ENCODE peak calls at places on chromosomes 3 and 15, in six cellular contexts. P is ovary, K is tibial nerve, B is tibial artery, I is PC-9, O is fibroblast of lung. H is an unnamed sample.
A peak's percentile ranks its signal among the peaks of the same experiment; 100 is the strongest.

GRCh38 chr3:71930056-71930991 is 145.4 kb upstream of the PROK2 start:
- DNase-seq in P (no peak), K (no peak), B (no peak), I (no peak), O (peak; percentile 49), H (peak; percentile 28)

GRCh38 chr15:82922737-82923136 is 29.8 kb downstream of the HOMER2 start:
- DNase-seq in P (no peak), K (no peak), B (no peak), I (no peak), O (no peak), H (no peak)

GRCh38 chr3:43512749-43513404 is 108.9 kb downstream of the ANO10 start:
- DNase-seq in P (no peak), K (no peak), B (no peak), I (no peak), O (peak; percentile 7), H (no peak)

GRCh38 chr3:38843898-38844297 is 27.9 kb upstream of the SCN10A start:
- DNase-seq in P (no peak), K (no peak), B (no peak), I (no peak), O (peak; percentile 44), H (no peak)

GRCh38 chr3:146715176-146715575 is 110.0 kb upstream of the PLSCR5 start:
- DNase-seq in P (no peak), K (no peak), B (no peak), I (no peak), O (peak; percentile 9), H (no peak)

GRCh38 chr3:102174832-102175374 is 259.9 kb upstream of the ZPLD1 start:
- DNase-seq in P (no peak), K (no peak), B (no peak), I (no peak), O (peak; percentile 60), H (no peak)

GRCh38 chr15:70967646-70968045 is 75.0 kb downstream of the LRRC49 start:
- DNase-seq in P (no peak), K (no peak), B (no peak), I (no peak), O (no peak), H (no peak)

GRCh38 chr15:63597033-63597790 is at the start of gene FBXL22:
- DNase-seq in P (peak; percentile 52), K (no peak), B (no peak), I (no peak), O (peak; percentile 80), H (no peak)

GRCh38 chr15:72195101-72195511 is 2.5 kb downstream of the GRAMD2A start:
- DNase-seq in P (no peak), K (no peak), B (no peak), I (peak; percentile 89), O (no peak), H (no peak)

GRCh38 chr15:78565951-78566774 is 843 bp downstream of the CHRNA5 start:
- DNase-seq in P (no peak), K (peak; percentile 5), B (no peak), I (peak; percentile 37), O (peak; percentile 16), H (no peak)

GRCh38 chr15:52288051-52288942 is 7.3 kb downstream of the MYO5C start:
- DNase-seq in P (no peak), K (no peak), B (no peak), I (peak; percentile 93), O (peak; percentile 46), H (no peak)

GRCh38 chr15:60673918-60674558 is 195.1 kb upstream of the ICE2 start:
- DNase-seq in P (peak; percentile 43), K (peak; percentile 62), B (peak; percentile 77), I (peak; percentile 81), O (peak; percentile 96), H (no peak)

GRCh38 chr3:71050521-71051258 is 532.8 kb downstream of the FOXP1 start:
- DNase-seq in P (no peak), K (no peak), B (no peak), I (no peak), O (peak; percentile 96), H (no peak)

GRCh38 chr3:50168791-50169190 is 13.7 kb downstream of the SEMA3F start:
- DNase-seq in P (no peak), K (no peak), B (no peak), I (no peak), O (no peak), H (no peak)

GRCh38 chr3:123331006-123331405 is 117.9 kb downstream of the ADCY5 start:
- DNase-seq in P (peak; percentile 68), K (no peak), B (peak; percentile 22), I (no peak), O (no peak), H (peak; percentile 76)

GRCh38 chr3:144687862-144688261 is 716.2 kb downstream of the DIPK2A start:
- DNase-seq in P (no peak), K (no peak), B (no peak), I (no peak), O (no peak), H (no peak)

GRCh38 chr3:138378990-138379389 is 30.6 kb downstream of the MRAS start:
- DNase-seq in P (no peak), K (no peak), B (no peak), I (no peak), O (no peak), H (no peak)

GRCh38 chr3:117669761-117670160 is 960.2 kb downstream of the TUSC7 start:
- DNase-seq in P (no peak), K (no peak), B (no peak), I (no peak), O (no peak), H (no peak)

GRCh38 chr3:134846943-134847342 is 51.9 kb downstream of the EPHB1 start:
- DNase-seq in P (no peak), K (no peak), B (no peak), I (peak; percentile 73), O (peak; percentile 95), H (peak; percentile 28)

GRCh38 chr15:80003171-80003570 is 32.2 kb upstream of the BCL2A1 start:
- DNase-seq in P (no peak), K (no peak), B (no peak), I (no peak), O (no peak), H (no peak)

GRCh38 chr3:33936921-33937210 is 138.4 kb downstream of the PDCD6IP start:
- DNase-seq in P (no peak), K (no peak), B (no peak), I (no peak), O (no peak), H (no peak)

GRCh38 chr3:80492162-80492561 is 724.4 kb upstream of the ROBO1 start:
- DNase-seq in P (no peak), K (no peak), B (no peak), I (no peak), O (no peak), H (no peak)

GRCh38 chr15:41941644-41942415 is 30.5 kb downstream of the EHD4 start:
- DNase-seq in P (no peak), K (no peak), B (no peak), I (no peak), O (no peak), H (no peak)

GRCh38 chr3:172303941-172304558 is 144.2 kb downstream of the GHSR start:
- DNase-seq in P (no peak), K (no peak), B (no peak), I (no peak), O (no peak), H (no peak)

GRCh38 chr3:138205527-138205926 is 18.4 kb downstream of the ARMC8 start:
- DNase-seq in P (no peak), K (no peak), B (no peak), I (no peak), O (no peak), H (no peak)

GRCh38 chr3:133418361-133418760 is 18.5 kb downstream of the BFSP2 start:
- DNase-seq in P (no peak), K (no peak), B (no peak), I (no peak), O (no peak), H (no peak)

GRCh38 chr3:50708620-50709019 is 33.9 kb downstream of the DOCK3 start:
- DNase-seq in P (no peak), K (no peak), B (no peak), I (no peak), O (no peak), H (no peak)

GRCh38 chr15:79680721-79681120 is 216.1 kb downstream of the MTHFS start:
- DNase-seq in P (no peak), K (no peak), B (no peak), I (no peak), O (peak; percentile 88), H (no peak)

GRCh38 chr15:72967836-72968530 is 84.3 kb upstream of the NEO1 start:
- DNase-seq in P (no peak), K (no peak), B (no peak), I (no peak), O (no peak), H (no peak)

GRCh38 chr3:159911011-159911663 is 77.5 kb upstream of the IL12A start:
- DNase-seq in P (no peak), K (no peak), B (no peak), I (no peak), O (no peak), H (no peak)
- H3K27ac ChIP-seq in P (no peak overlapping the region), K (no peak overlapping the region), B (peak overlapping the region; percentile 54), I (no peak overlapping the region), O (peak overlapping the region; percentile 1), H (no peak overlapping the region)

GRCh38 chr15:96331942-96332853 is 1.7 kb downstream of the NR2F2 start:
- DNase-seq in P (peak; percentile 40), K (peak; percentile 4), B (peak; percentile 21), I (no peak), O (peak; percentile 58), H (no peak)
- H3K4me1 ChIP-seq in P (no peaks in the 10 kb centered on the region), K (peaks cover 8% of the 10 kb centered on the region), B (peaks cover 2% of the 10 kb centered on the region), I (peaks cover 52% of the 10 kb centered on the region), O (peaks cover 3% of the 10 kb centered on the region), H (peaks cover 20% of the 10 kb centered on the region)

GRCh38 chr15:89632563-89633430 is 22.5 kb downstream of the KIF7 start:
- DNase-seq in P (no peak), K (no peak), B (no peak), I (no peak), O (no peak), H (no peak)

GRCh38 chr15:89631902-89632264 is 23.4 kb downstream of the KIF7 start:
- DNase-seq in P (no peak), K (no peak), B (no peak), I (no peak), O (no peak), H (no peak)

GRCh38 chr15:89630260-89630659 is 25.0 kb downstream of the KIF7 start:
- DNase-seq in P (no peak), K (no peak), B (no peak), I (no peak), O (no peak), H (no peak)

GRCh38 chr15:89629829-89630228 is 25.4 kb downstream of the KIF7 start:
- DNase-seq in P (no peak), K (no peak), B (no peak), I (no peak), O (no peak), H (no peak)

GRCh38 chr15:89630974-89631901 is 24.0 kb downstream of the KIF7 start:
- DNase-seq in P (no peak), K (no peak), B (no peak), I (no peak), O (no peak), H (no peak)
- H3K27ac ChIP-seq in P (no peak overlapping the region), K (no peak overlapping the region), B (no peak overlapping the region), I (no peak overlapping the region), O (no peak overlapping the region), H (no peak overlapping the region)

DNA sequence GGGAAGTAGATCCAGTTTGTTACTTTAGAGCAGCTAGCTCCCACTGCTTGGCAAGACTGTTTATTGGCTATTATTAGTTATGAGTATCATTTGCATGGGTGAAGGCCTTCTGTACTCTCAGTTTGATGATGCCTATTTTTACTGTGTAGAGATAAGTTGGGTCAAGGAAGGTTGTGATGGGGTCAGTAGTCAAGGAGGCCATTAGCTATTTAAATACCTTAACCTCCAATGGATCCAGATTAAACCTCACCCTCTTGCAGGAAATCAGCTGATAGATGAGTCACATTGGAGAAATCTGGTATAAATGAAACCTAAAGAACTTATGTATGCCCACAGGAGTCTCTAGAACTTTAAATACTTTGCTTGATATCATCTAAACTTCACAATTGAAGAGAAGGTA is 45.0 kb downstream of the THBS1 start:
- DNase-seq in P (no peak), K (no peak), B (no peak), I (no peak), O (peak; percentile 49), H (no peak)
- H3K4me1 ChIP-seq in P (peaks cover 18% of the 10 kb centered on the region), K (peaks cover 36% of the 10 kb centered on the region), B (peaks cover 14% of the 10 kb centered on the region), I (peaks cover 12% of the 10 kb centered on the region), O (peaks cover 29% of the 10 kb centered on the region), H (peaks cover 3% of the 10 kb centered on the region)

H was measured in heart left ventricle.